ENCODE peak calls at places on chromosomes 7 and 10, in ten cellular contexts. Z is suprapubic skin, R is HepG2, S is sigmoid colon, U is stomach, T is SK-N-SH, E is upper lobe of left lung, P is K562, Q is H1, I is GM12878. K is an unnamed sample.

GRCh38 chr7:130273081-130273699 is 6.5 kb downstream of the CPA2 start:
- DNase-seq in Z (no peak), R (no peak), S (no peak), U (no peak), T (no peak), E (no peak), P (no peak), Q (peak; percentile 84), I (no peak), K (no peak)

GRCh38 chr7:123624527-123625183 is 23.0 kb downstream of the ASB15 start:
- DNase-seq in Z (no peak), R (peak; percentile 47), S (no peak), U (peak; percentile 66), T (peak; percentile 35), E (no peak), P (peak; percentile 81), Q (peak; percentile 36), I (peak; percentile 25), K (peak; percentile 34)

GRCh38 chr10:108166401-108166800 is 1001.9 kb upstream of the SORCS1 start:
- DNase-seq in Z (no peak), R (no peak), S (no peak), U (no peak), T (no peak), E (no peak), P (no peak), Q (no peak), I (no peak), K (no peak)

GRCh38 chr10:117662126-117662525 is 119.6 kb downstream of the EMX2 start:
- DNase-seq in Z (no peak), R (no peak), S (no peak), U (no peak), T (no peak), E (no peak), P (no peak), Q (no peak), I (no peak), K (no peak)

GRCh38 chr10:31521432-31521831 is 202.4 kb downstream of the ZEB1 start:
- DNase-seq in Z (no peak), R (peak; percentile 42), S (no peak), U (no peak), T (no peak), E (no peak), P (no peak), Q (no peak), I (no peak), K (no peak)

GRCh38 chr7:28348631-28349030 is 63.7 kb upstream of the CREB5 start:
- DNase-seq in Z (no peak), R (no peak), S (no peak), U (peak; percentile 50), T (no peak), E (peak; percentile 15), P (no peak), Q (no peak), I (no peak), K (no peak)

GRCh38 chr7:16318989-16319915 is 102.1 kb downstream of the CRPPA start:
- DNase-seq in Z (no peak), R (no peak), S (no peak), U (no peak), T (no peak), E (no peak), P (no peak), Q (no peak), I (no peak), K (no peak)

GRCh38 chr10:50990568-50991495 is 83.5 kb upstream of the PRKG1 start:
- DNase-seq in Z (no peak), R (no peak), S (peak; percentile 79), U (no peak), T (peak; percentile 72), E (peak; percentile 84), P (no peak), Q (no peak), I (no peak), K (peak; percentile 61)

GRCh38 chr10:68106656-68107055 is 2.6 kb upstream of the MYPN start:
- DNase-seq in Z (no peak), R (no peak), S (no peak), U (no peak), T (no peak), E (no peak), P (no peak), Q (no peak), I (no peak), K (no peak)

GRCh38 chr10:114271779-114272167 is 32.7 kb downstream of the VWA2 start:
- DNase-seq in Z (no peak), R (no peak), S (peak; percentile 82), U (peak; percentile 25), T (no peak), E (no peak), P (no peak), Q (no peak), I (no peak), K (no peak)

GRCh38 chr10:130013263-130013937 is 49.3 kb upstream of the EBF3 start:
- DNase-seq in Z (no peak), R (no peak), S (no peak), U (no peak), T (no peak), E (no peak), P (no peak), Q (no peak), I (no peak), K (no peak)

GRCh38 chr7:36784991-36785940 is 61.0 kb upstream of the AOAH start:
- DNase-seq in Z (no peak), R (no peak), S (peak; percentile 76), U (peak; percentile 44), T (no peak), E (no peak), P (no peak), Q (no peak), I (peak; percentile 61), K (peak; percentile 65)

DNA sequence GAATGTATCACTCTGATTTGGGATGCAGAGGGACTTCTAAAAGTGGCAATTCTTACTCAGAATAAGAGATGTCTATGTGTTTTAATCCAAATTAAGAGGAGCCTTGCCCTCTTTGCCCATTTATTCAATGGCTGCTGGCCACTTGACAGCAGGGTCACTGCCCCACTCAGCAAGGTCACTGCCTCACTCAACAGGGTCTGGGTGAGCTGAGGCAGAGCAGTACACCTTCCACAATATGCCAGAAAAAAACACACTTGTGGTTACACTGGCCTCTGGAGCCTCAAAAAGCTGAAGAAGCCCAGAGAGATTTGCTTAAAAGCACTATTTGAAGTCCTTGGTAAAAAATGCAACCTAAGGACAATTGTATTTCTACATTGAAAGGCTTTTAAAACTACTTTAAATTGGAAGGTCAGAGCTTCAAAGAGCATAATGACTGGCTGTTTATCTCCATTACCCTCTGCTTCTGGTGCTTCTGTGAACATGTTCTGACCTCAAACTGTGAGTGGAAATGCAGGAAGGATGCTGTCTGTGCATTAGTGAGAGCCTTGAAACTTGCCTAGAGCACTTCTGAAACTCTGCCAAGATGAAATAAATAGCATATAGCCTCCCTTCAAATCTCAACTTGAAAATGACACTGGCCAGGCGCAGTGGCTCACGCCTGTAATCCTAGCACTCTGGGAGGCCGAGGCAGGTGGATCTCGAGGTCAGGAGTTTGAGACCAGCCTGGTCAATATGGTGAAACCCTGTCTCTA is 35.1 kb upstream of the WIPF3 start:
- DNase-seq in Z (no peak), R (no peak), S (no peak), U (no peak), T (peak; percentile 71), E (no peak), P (no peak), Q (no peak), I (no peak), K (no peak)
- TF ChIP-seq POLR2AphosphoS5 in Z (no peak), R (no peak), S (no peak), U (no peak), T (no peak), E (no peak), P (no peak), Q (no peak), I (no peak), K (no peak)

DNA sequence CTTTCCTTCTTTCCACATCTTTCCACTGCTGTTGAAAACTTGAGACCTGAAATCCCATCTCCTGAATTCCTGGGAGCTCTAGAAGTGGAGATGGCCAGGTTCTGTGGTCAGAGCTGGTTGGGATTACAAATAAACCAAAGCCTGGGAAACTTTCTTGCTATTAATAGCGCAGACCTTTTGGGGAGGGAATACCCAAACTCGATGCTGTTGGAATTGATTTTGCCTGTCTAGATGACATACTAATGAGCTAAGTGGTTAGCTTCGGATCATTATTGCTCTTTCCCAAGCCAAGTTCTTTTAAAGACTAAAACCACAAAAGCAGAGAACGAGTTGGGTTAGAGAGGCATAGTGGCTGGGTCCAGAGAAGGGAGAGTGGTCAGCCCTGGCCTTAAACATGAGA is 76.6 kb downstream of the TCF7L2 start:
- DNase-seq in Z (no peak), R (no peak), S (no peak), U (no peak), T (no peak), E (no peak), P (no peak), Q (no peak), I (no peak), K (no peak)
- TF ChIP-seq EP300 in Z (no peak), R (no peak), S (no peak), U (no peak), T (no peak), E (no peak), P (no peak), Q (no peak), I (no peak), K (no peak)

GRCh38 chr10:133196221-133196920 is 33.6 kb upstream of the UTF1 start:
- DNase-seq in Z (no peak), R (no peak), S (no peak), U (no peak), T (no peak), E (peak; percentile 48), P (peak; percentile 39), Q (no peak), I (no peak), K (no peak)

GRCh38 chr10:133197786-133198185 is 32.2 kb upstream of the UTF1 start:
- DNase-seq in Z (no peak), R (no peak), S (no peak), U (no peak), T (no peak), E (no peak), P (no peak), Q (no peak), I (no peak), K (no peak)

GRCh38 chr10:133195611-133196010 is 34.4 kb upstream of the UTF1 start:
- DNase-seq in Z (no peak), R (no peak), S (no peak), U (no peak), T (no peak), E (peak; percentile 80), P (no peak), Q (no peak), I (no peak), K (no peak)

GRCh38 chr10:133198206-133198605 is 31.8 kb upstream of the UTF1 start:
- DNase-seq in Z (no peak), R (no peak), S (no peak), U (no peak), T (no peak), E (peak; percentile 81), P (no peak), Q (no peak), I (no peak), K (no peak)

GRCh38 chr10:133196936-133197758 is 32.9 kb upstream of the UTF1 start:
- DNase-seq in Z (no peak), R (no peak), S (no peak), U (no peak), T (no peak), E (peak; percentile 72), P (no peak), Q (no peak), I (no peak), K (no peak)
- TF ChIP-seq POLR2AphosphoS5 in Z (no peak), R (no peak), S (no peak), U (no peak), T (no peak), E (no peak), P (no peak), Q (no peak), I (no peak), K (no peak)

GRCh38 chr10:63718006-63718405 is 196.8 kb downstream of the REEP3 start:
- DNase-seq in Z (no peak), R (no peak), S (no peak), U (no peak), T (no peak), E (no peak), P (no peak), Q (no peak), I (no peak), K (no peak)
- TF ChIP-seq EP300 in Z (no peak), R (no peak), S (no peak), U (no peak), T (no peak), E (no peak), P (no peak), Q (no peak), I (no peak), K (no peak)

K was measured in transverse colon.